ENCODE peak calls at places on chromosome 3, in six cellular contexts. One of them, this sample, is unnamed.

GRCh38 chr3:150699068-150699635 is 4.6 kb downstream of the ERICH6 start:
- DNase-seq in glutamatergic neuron: no peak
- DNase-seq in mammary epithelial cell: peak
- DNase-seq in sigmoid colon: no peak
- DNase-seq in cardiac muscle cell: peak
- DNase-seq in astrocyte: peak
- DNase-seq in this sample: peak

GRCh38 chr3:42662037-42662812 is 8.7 kb downstream of the ZBTB47 start:
- DNase-seq in glutamatergic neuron: no peak
- DNase-seq in mammary epithelial cell: no peak
- DNase-seq in sigmoid colon: peak
- DNase-seq in cardiac muscle cell: no peak
- DNase-seq in astrocyte: no peak
- DNase-seq in this sample: no peak

GRCh38 chr3:184399410-184399809 is 19.6 kb downstream of the CHRD start:
- DNase-seq in glutamatergic neuron: no peak
- DNase-seq in mammary epithelial cell: no peak
- DNase-seq in sigmoid colon: peak
- DNase-seq in cardiac muscle cell: peak
- DNase-seq in astrocyte: peak
- DNase-seq in this sample: no peak

GRCh38 chr3:129046037-129046731 is 14.4 kb upstream of the GP9 start:
- DNase-seq in glutamatergic neuron: no peak
- DNase-seq in mammary epithelial cell: no peak
- DNase-seq in sigmoid colon: peak
- DNase-seq in cardiac muscle cell: no peak
- DNase-seq in astrocyte: no peak
- DNase-seq in this sample: no peak

GRCh38 chr3:163481738-163482137 is 1596.6 kb downstream of the SI start:
- DNase-seq in glutamatergic neuron: no peak
- DNase-seq in mammary epithelial cell: no peak
- DNase-seq in sigmoid colon: no peak
- DNase-seq in cardiac muscle cell: no peak
- DNase-seq in astrocyte: no peak
- DNase-seq in this sample: no peak

GRCh38 chr3:133644768-133645167 is 17.0 kb downstream of the TOPBP1 start:
- DNase-seq in glutamatergic neuron: no peak
- DNase-seq in mammary epithelial cell: peak
- DNase-seq in sigmoid colon: no peak
- DNase-seq in cardiac muscle cell: peak
- DNase-seq in astrocyte: peak
- DNase-seq in this sample: no peak

GRCh38 chr3:123723527-123724168 is 138.8 kb upstream of the HACD2 start:
- DNase-seq in glutamatergic neuron: peak
- DNase-seq in mammary epithelial cell: peak
- DNase-seq in sigmoid colon: peak
- DNase-seq in cardiac muscle cell: peak
- DNase-seq in astrocyte: peak
- DNase-seq in this sample: peak

GRCh38 chr3:63972196-63972595 is 51.1 kb downstream of the PSMD6 start:
- DNase-seq in glutamatergic neuron: no peak
- DNase-seq in mammary epithelial cell: no peak
- DNase-seq in sigmoid colon: no peak
- DNase-seq in cardiac muscle cell: peak
- DNase-seq in astrocyte: peak
- DNase-seq in this sample: no peak

GRCh38 chr3:14517601-14518431 is 22.3 kb downstream of the GRIP2 start:
- DNase-seq in glutamatergic neuron: peak
- DNase-seq in mammary epithelial cell: no peak
- DNase-seq in sigmoid colon: peak
- DNase-seq in cardiac muscle cell: no peak
- DNase-seq in astrocyte: no peak
- DNase-seq in this sample: no peak

GRCh38 chr3:49966233-49966942 is 26.4 kb downstream of the RBM6 start:
- DNase-seq in glutamatergic neuron: no peak
- DNase-seq in mammary epithelial cell: peak
- DNase-seq in sigmoid colon: no peak
- DNase-seq in cardiac muscle cell: no peak
- DNase-seq in astrocyte: no peak
- DNase-seq in this sample: no peak

GRCh38 chr3:7621645-7622044 is 760.7 kb downstream of the GRM7 start:
- DNase-seq in glutamatergic neuron: no peak
- DNase-seq in mammary epithelial cell: no peak
- DNase-seq in sigmoid colon: no peak
- DNase-seq in cardiac muscle cell: no peak
- DNase-seq in astrocyte: no peak
- DNase-seq in this sample: no peak

GRCh38 chr3:47628426-47628825 is 49.8 kb upstream of the CSPG5 start:
- DNase-seq in glutamatergic neuron: no peak
- DNase-seq in mammary epithelial cell: no peak
- DNase-seq in sigmoid colon: no peak
- DNase-seq in cardiac muscle cell: no peak
- DNase-seq in astrocyte: no peak
- DNase-seq in this sample: no peak

GRCh38 chr3:113794526-113794925 is 44.1 kb upstream of the GRAMD1C start:
- DNase-seq in glutamatergic neuron: no peak
- DNase-seq in mammary epithelial cell: no peak
- DNase-seq in sigmoid colon: no peak
- DNase-seq in cardiac muscle cell: no peak
- DNase-seq in astrocyte: no peak
- DNase-seq in this sample: no peak

GRCh38 chr3:126338796-126339241 is 18.4 kb downstream of the KLF15 start:
- DNase-seq in glutamatergic neuron: no peak
- DNase-seq in mammary epithelial cell: no peak
- DNase-seq in sigmoid colon: peak
- DNase-seq in cardiac muscle cell: no peak
- DNase-seq in astrocyte: no peak
- DNase-seq in this sample: peak

GRCh38 chr3:16864610-16865313 is 20.0 kb upstream of the PLCL2 start:
- DNase-seq in glutamatergic neuron: no peak
- DNase-seq in mammary epithelial cell: no peak
- DNase-seq in sigmoid colon: no peak
- DNase-seq in cardiac muscle cell: peak
- DNase-seq in astrocyte: peak
- DNase-seq in this sample: no peak

GRCh38 chr3:58388550-58389061 is 45.0 kb downstream of the PDHB start:
- DNase-seq in glutamatergic neuron: no peak
- DNase-seq in mammary epithelial cell: no peak
- DNase-seq in sigmoid colon: no peak
- DNase-seq in cardiac muscle cell: peak
- DNase-seq in astrocyte: peak
- DNase-seq in this sample: no peak

GRCh38 chr3:101026881-101027678 is 33.9 kb upstream of the ABI3BP start:
- DNase-seq in glutamatergic neuron: no peak
- DNase-seq in mammary epithelial cell: no peak
- DNase-seq in sigmoid colon: no peak
- DNase-seq in cardiac muscle cell: no peak
- DNase-seq in astrocyte: no peak
- DNase-seq in this sample: no peak

GRCh38 chr3:106119691-106120090 is 250.9 kb upstream of the CBLB start:
- DNase-seq in glutamatergic neuron: no peak
- DNase-seq in mammary epithelial cell: peak
- DNase-seq in sigmoid colon: no peak
- DNase-seq in cardiac muscle cell: peak
- DNase-seq in astrocyte: peak
- DNase-seq in this sample: no peak

GRCh38 chr3:141789281-141789680 is 26.1 kb downstream of the GRK7 start:
- DNase-seq in glutamatergic neuron: no peak
- DNase-seq in mammary epithelial cell: no peak
- DNase-seq in sigmoid colon: no peak
- DNase-seq in cardiac muscle cell: no peak
- DNase-seq in astrocyte: no peak
- DNase-seq in this sample: no peak

GRCh38 chr3:10932596-10932995 is 60.0 kb upstream of the SLC6A1 start:
- DNase-seq in glutamatergic neuron: no peak
- DNase-seq in mammary epithelial cell: no peak
- DNase-seq in sigmoid colon: peak
- DNase-seq in cardiac muscle cell: no peak
- DNase-seq in astrocyte: no peak
- DNase-seq in this sample: no peak

GRCh38 chr3:49411550-49411967 is 217 bp downstream of the RHOA start:
- DNase-seq in glutamatergic neuron: peak
- DNase-seq in mammary epithelial cell: no peak
- DNase-seq in sigmoid colon: peak
- DNase-seq in cardiac muscle cell: peak
- DNase-seq in astrocyte: no peak
- DNase-seq in this sample: peak

GRCh38 chr3:195030791-195031321 is 240.1 kb downstream of the XXYLT1 start:
- DNase-seq in glutamatergic neuron: no peak
- DNase-seq in mammary epithelial cell: peak
- DNase-seq in sigmoid colon: no peak
- DNase-seq in cardiac muscle cell: peak
- DNase-seq in astrocyte: no peak
- DNase-seq in this sample: peak

GRCh38 chr3:66472313-66473134 is 28.3 kb downstream of the LRIG1 start:
- DNase-seq in glutamatergic neuron: no peak
- DNase-seq in mammary epithelial cell: peak
- DNase-seq in sigmoid colon: no peak
- DNase-seq in cardiac muscle cell: peak
- DNase-seq in astrocyte: peak
- DNase-seq in this sample: no peak

GRCh38 chr3:105401691-105402149 is 35.0 kb downstream of the ALCAM start:
- DNase-seq in glutamatergic neuron: no peak
- DNase-seq in mammary epithelial cell: peak
- DNase-seq in sigmoid colon: no peak
- DNase-seq in cardiac muscle cell: no peak
- DNase-seq in astrocyte: peak
- DNase-seq in this sample: no peak

GRCh38 chr3:67377299-67377698 is 277.1 kb downstream of the SUCLG2 start:
- DNase-seq in glutamatergic neuron: no peak
- DNase-seq in mammary epithelial cell: no peak
- DNase-seq in sigmoid colon: no peak
- DNase-seq in cardiac muscle cell: no peak
- DNase-seq in astrocyte: no peak
- DNase-seq in this sample: no peak

GRCh38 chr3:123314409-123315270 is 112.9 kb downstream of the SEC22A start:
- DNase-seq in glutamatergic neuron: no peak
- DNase-seq in mammary epithelial cell: no peak
- DNase-seq in sigmoid colon: no peak
- DNase-seq in cardiac muscle cell: no peak
- DNase-seq in astrocyte: no peak
- DNase-seq in this sample: no peak

GRCh38 chr3:53485675-53486365 is 8.6 kb upstream of the CACNA1D start:
- DNase-seq in glutamatergic neuron: no peak
- DNase-seq in mammary epithelial cell: no peak
- DNase-seq in sigmoid colon: no peak
- DNase-seq in cardiac muscle cell: no peak
- DNase-seq in astrocyte: no peak
- DNase-seq in this sample: no peak

GRCh38 chr3:53490131-53490474 is 4.3 kb upstream of the CACNA1D start:
- DNase-seq in glutamatergic neuron: no peak
- DNase-seq in mammary epithelial cell: no peak
- DNase-seq in sigmoid colon: no peak
- DNase-seq in cardiac muscle cell: no peak
- DNase-seq in astrocyte: no peak
- DNase-seq in this sample: no peak

GRCh38 chr3:53484979-53485378 is 9.4 kb upstream of the CACNA1D start:
- DNase-seq in glutamatergic neuron: no peak
- DNase-seq in mammary epithelial cell: no peak
- DNase-seq in sigmoid colon: no peak
- DNase-seq in cardiac muscle cell: no peak
- DNase-seq in astrocyte: no peak
- DNase-seq in this sample: no peak

GRCh38 chr3:53489401-53490130 is 4.8 kb upstream of the CACNA1D start:
- DNase-seq in glutamatergic neuron: no peak
- DNase-seq in mammary epithelial cell: no peak
- DNase-seq in sigmoid colon: no peak
- DNase-seq in cardiac muscle cell: no peak
- DNase-seq in astrocyte: no peak
- DNase-seq in this sample: no peak

DNA sequence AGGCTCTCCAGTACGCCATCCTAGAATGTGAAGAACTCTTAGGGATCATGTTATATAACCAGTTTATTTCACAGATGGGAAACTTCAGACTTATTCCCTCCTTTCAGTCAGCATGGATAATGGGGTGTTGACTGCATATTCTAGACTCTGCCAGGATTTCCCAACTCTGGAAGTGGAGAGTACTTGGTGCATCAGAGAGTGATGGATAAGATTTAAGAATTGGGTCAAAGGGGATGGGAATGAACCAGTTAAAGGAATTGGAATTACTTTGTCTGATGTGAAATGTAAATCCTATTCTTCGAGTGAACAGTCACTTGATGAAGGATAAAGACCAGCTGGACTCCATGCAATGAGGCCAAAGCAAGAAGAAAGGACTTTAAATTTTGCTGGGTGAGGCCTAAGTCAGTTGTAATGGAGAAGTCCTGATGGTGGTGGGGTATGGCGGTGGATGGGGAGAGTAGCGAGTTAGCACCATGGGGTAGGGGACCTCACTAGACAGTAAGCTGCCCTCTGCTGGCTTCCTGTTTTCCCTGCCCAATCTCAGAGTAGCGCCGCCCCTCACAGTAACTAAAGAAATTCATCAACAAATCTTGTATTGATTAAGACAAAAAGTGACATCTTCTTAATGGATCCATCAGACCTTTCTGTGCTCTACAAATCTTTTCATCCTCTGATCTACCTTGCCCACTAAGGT is 7.3 kb upstream of the CACNA1D start:
- DNase-seq in glutamatergic neuron: no peak
- DNase-seq in mammary epithelial cell: no peak
- DNase-seq in sigmoid colon: no peak
- DNase-seq in cardiac muscle cell: no peak
- DNase-seq in astrocyte: no peak
- DNase-seq in this sample: no peak
- TF ChIP-seq CTCF in glutamatergic neuron: no peak
- TF ChIP-seq CTCF in mammary epithelial cell: no peak
- TF ChIP-seq CTCF in sigmoid colon: no peak
- TF ChIP-seq CTCF in cardiac muscle cell: no peak
- TF ChIP-seq CTCF in astrocyte: no peak
- TF ChIP-seq CTCF in this sample: no peak

DNA sequence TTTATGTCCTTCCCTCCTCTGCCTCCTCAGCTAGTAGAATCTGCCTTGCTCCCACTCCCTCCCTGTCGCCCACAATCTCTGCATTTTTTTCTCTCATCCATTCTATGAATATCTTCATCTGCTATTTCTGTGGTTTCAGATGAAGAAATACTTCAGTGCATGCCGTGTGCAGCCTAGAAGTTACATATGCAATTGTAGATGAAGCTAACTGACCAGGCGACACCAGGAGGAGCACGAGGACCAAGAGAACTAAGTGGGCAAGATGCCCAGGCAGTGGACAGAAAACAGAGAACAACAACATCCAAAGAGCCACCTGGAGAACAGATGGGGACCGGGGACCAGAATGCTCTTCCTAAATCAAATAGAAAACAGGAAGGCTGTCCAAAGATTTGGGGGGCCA is 121.4 kb upstream of the ATP11B start:
- DNase-seq in glutamatergic neuron: no peak
- DNase-seq in mammary epithelial cell: peak
- DNase-seq in sigmoid colon: no peak
- DNase-seq in cardiac muscle cell: peak
- DNase-seq in astrocyte: peak
- DNase-seq in this sample: no peak
- TF ChIP-seq CTCF in glutamatergic neuron: no peak
- TF ChIP-seq CTCF in mammary epithelial cell: peak
- TF ChIP-seq CTCF in sigmoid colon: no peak
- TF ChIP-seq CTCF in cardiac muscle cell: no peak
- TF ChIP-seq CTCF in astrocyte: no peak
- TF ChIP-seq CTCF in this sample: no peak

GRCh38 chr3:139455855-139456254 is 20.5 kb downstream of the RBP2 start:
- DNase-seq in glutamatergic neuron: no peak
- DNase-seq in mammary epithelial cell: no peak
- DNase-seq in sigmoid colon: no peak
- DNase-seq in cardiac muscle cell: peak
- DNase-seq in astrocyte: no peak
- DNase-seq in this sample: peak
- TF ChIP-seq CTCF in glutamatergic neuron: peak
- TF ChIP-seq CTCF in mammary epithelial cell: no peak
- TF ChIP-seq CTCF in sigmoid colon: no peak
- TF ChIP-seq CTCF in cardiac muscle cell: no peak
- TF ChIP-seq CTCF in astrocyte: peak
- TF ChIP-seq CTCF in this sample: peak

GRCh38 chr3:191356586-191357439 is 26.5 kb upstream of the UTS2B start:
- DNase-seq in glutamatergic neuron: no peak
- DNase-seq in mammary epithelial cell: peak
- DNase-seq in sigmoid colon: no peak
- DNase-seq in cardiac muscle cell: peak
- DNase-seq in astrocyte: peak
- DNase-seq in this sample: peak
- TF ChIP-seq CTCF in glutamatergic neuron: no peak
- TF ChIP-seq CTCF in mammary epithelial cell: no peak
- TF ChIP-seq CTCF in sigmoid colon: no peak
- TF ChIP-seq CTCF in cardiac muscle cell: no peak
- TF ChIP-seq CTCF in astrocyte: no peak
- TF ChIP-seq CTCF in this sample: no peak